ENCODE peak calls at places on chromosomes 5 and 9, in ten cellular contexts. K, G, Q, T, E, O, B, D, Y and V are unnamed samples.

GRCh38 chr5:54062958-54063357 is 247.4 kb downstream of the ARL15 start:
- DNase-seq in K (no peak), G (no peak), Q (no peak), T (peak; percentile 84), E (no peak), O (no peak), B (no peak), D (peak; percentile 31), Y (no peak), V (no peak)

GRCh38 chr5:95664204-95664786 is 17.7 kb downstream of the RFESD start:
- DNase-seq in K (no peak), G (no peak), Q (peak; percentile 23), T (peak; percentile 65), E (no peak), O (no peak), B (no peak), D (peak; percentile 32), Y (no peak), V (peak; percentile 4)

GRCh38 chr5:81140942-81141341 is 92.2 kb upstream of the CKMT2 start:
- DNase-seq in K (no peak), G (no peak), Q (no peak), T (no peak), E (no peak), O (no peak), B (no peak), D (no peak), Y (no peak), V (no peak)

GRCh38 chr9:135353935-135354334 is 125.6 kb upstream of the PPP1R26 start:
- DNase-seq in K (no peak), G (no peak), Q (no peak), T (no peak), E (no peak), O (no peak), B (no peak), D (no peak), Y (no peak), V (peak; percentile 38)

GRCh38 chr9:22528485-22528884 is 81.9 kb downstream of the DMRTA1 start:
- DNase-seq in K (no peak), G (peak; percentile 4), Q (no peak), T (peak; percentile 0), E (no peak), O (no peak), B (no peak), D (peak; percentile 53), Y (no peak), V (no peak)

GRCh38 chr9:137053944-137054931 is at the start of gene ENTPD2:
- DNase-seq in K (no peak), G (peak; percentile 31), Q (peak; percentile 85), T (no peak), E (no peak), O (no peak), B (no peak), D (no peak), Y (peak; percentile 87), V (peak; percentile 89)

GRCh38 chr5:78586251-78586650 is 62.3 kb downstream of the LHFPL2 start:
- DNase-seq in K (no peak), G (no peak), Q (no peak), T (peak; percentile 99), E (no peak), O (no peak), B (no peak), D (no peak), Y (no peak), V (no peak)

GRCh38 chr5:28544501-28544900 is 1506.1 kb upstream of the CDH9 start:
- DNase-seq in K (no peak), G (no peak), Q (no peak), T (no peak), E (no peak), O (no peak), B (no peak), D (no peak), Y (no peak), V (no peak)

GRCh38 chr5:35904443-35905132 is 33.8 kb downstream of the CAPSL start:
- DNase-seq in K (no peak), G (no peak), Q (no peak), T (no peak), E (no peak), O (no peak), B (no peak), D (no peak), Y (no peak), V (no peak)

GRCh38 chr9:90458485-90458884 is 184.1 kb downstream of the DIRAS2 start:
- DNase-seq in K (no peak), G (no peak), Q (peak; percentile 44), T (no peak), E (no peak), O (peak; percentile 12), B (no peak), D (peak; percentile 72), Y (peak; percentile 54), V (no peak)

GRCh38 chr5:55502759-55503158 is 32.0 kb downstream of the PLPP1 start:
- DNase-seq in K (no peak), G (peak; percentile 1), Q (no peak), T (no peak), E (no peak), O (no peak), B (no peak), D (no peak), Y (no peak), V (no peak)

GRCh38 chr5:129496410-129496809 is 36.3 kb downstream of the ADAMTS19 start:
- DNase-seq in K (no peak), G (no peak), Q (no peak), T (no peak), E (no peak), O (no peak), B (no peak), D (peak; percentile 13), Y (no peak), V (no peak)

GRCh38 chr5:179607449-179607931 is 16.0 kb downstream of the HNRNPH1 start:
- DNase-seq in K (peak; percentile 86), G (no peak), Q (no peak), T (no peak), E (peak; percentile 74), O (no peak), B (peak; percentile 83), D (no peak), Y (no peak), V (no peak)

GRCh38 chr5:172188893-172189692 is 1.1 kb upstream of the STK10 start:
- DNase-seq in K (peak; percentile 84), G (no peak), Q (no peak), T (no peak), E (no peak), O (no peak), B (no peak), D (peak; percentile 91), Y (no peak), V (no peak)

GRCh38 chr5:78671609-78672008 is 23.0 kb upstream of the LHFPL2 start:
- DNase-seq in K (no peak), G (no peak), Q (no peak), T (peak; percentile 74), E (no peak), O (no peak), B (no peak), D (no peak), Y (no peak), V (no peak)

GRCh38 chr9:109794361-109795012 is 14.5 kb downstream of the PALM2AKAP2 start:
- DNase-seq in K (no peak), G (no peak), Q (no peak), T (peak; percentile 79), E (no peak), O (no peak), B (no peak), D (no peak), Y (no peak), V (no peak)

GRCh38 chr9:27558307-27558706 is 15.0 kb downstream of the C9orf72 start:
- DNase-seq in K (no peak), G (no peak), Q (no peak), T (no peak), E (no peak), O (no peak), B (no peak), D (no peak), Y (no peak), V (no peak)

GRCh38 chr5:84816746-84817547 is 432.3 kb upstream of the EDIL3 start:
- DNase-seq in K (no peak), G (no peak), Q (no peak), T (peak; percentile 70), E (no peak), O (no peak), B (no peak), D (peak; percentile 1), Y (no peak), V (peak; percentile 6)

GRCh38 chr9:135955981-135956797 is 5.0 kb downstream of the UBAC1 start:
- DNase-seq in K (no peak), G (no peak), Q (no peak), T (no peak), E (no peak), O (no peak), B (no peak), D (no peak), Y (no peak), V (no peak)

GRCh38 chr9:134136997-134137302 is 1.1 kb downstream of the WDR5 start:
- DNase-seq in K (no peak), G (no peak), Q (no peak), T (no peak), E (no peak), O (no peak), B (no peak), D (no peak), Y (no peak), V (no peak)

GRCh38 chr5:157485811-157486739 is 26.1 kb downstream of the NIPAL4 start:
- DNase-seq in K (no peak), G (no peak), Q (no peak), T (no peak), E (no peak), O (no peak), B (no peak), D (no peak), Y (no peak), V (no peak)

GRCh38 chr5:169763437-169764301 is 126.6 kb downstream of the DOCK2 start:
- DNase-seq in K (no peak), G (no peak), Q (no peak), T (no peak), E (no peak), O (no peak), B (peak; percentile 83), D (no peak), Y (no peak), V (no peak)

GRCh38 chr9:36575411-36575882 is 2.8 kb downstream of the MELK start:
- DNase-seq in K (no peak), G (no peak), Q (no peak), T (peak; percentile 86), E (no peak), O (no peak), B (no peak), D (peak; percentile 4), Y (no peak), V (no peak)

GRCh38 chr5:99955962-99956361 is 579.2 kb upstream of the FAM174A start:
- DNase-seq in K (peak; percentile 81), G (no peak), Q (no peak), T (no peak), E (no peak), O (no peak), B (no peak), D (no peak), Y (no peak), V (no peak)

GRCh38 chr5:119343766-119344165 is 12.1 kb upstream of the TNFAIP8 start:
- DNase-seq in K (no peak), G (no peak), Q (no peak), T (no peak), E (no peak), O (no peak), B (no peak), D (no peak), Y (no peak), V (no peak)

GRCh38 chr5:32541241-32541640 is 44.1 kb upstream of the SUB1 start:
- DNase-seq in K (peak; percentile 15), G (no peak), Q (no peak), T (no peak), E (no peak), O (no peak), B (no peak), D (no peak), Y (no peak), V (no peak)

GRCh38 chr9:93451762-93452709 is 551 bp downstream of the FAM120A start:
- DNase-seq in K (peak; percentile 92), G (no peak), Q (peak; percentile 40), T (peak; percentile 24), E (peak; percentile 49), O (peak; percentile 59), B (peak; percentile 6), D (peak; percentile 65), Y (no peak), V (peak; percentile 19)

GRCh38 chr9:128946945-128947422 is 419 bp downstream of the DOLK start:
- DNase-seq in K (no peak), G (peak; percentile 3), Q (no peak), T (peak; percentile 16), E (no peak), O (no peak), B (no peak), D (peak; percentile 29), Y (no peak), V (peak; percentile 26)